ENCODE peak calls at places on chromosomes 4 and X, in nine cellular contexts. G, J, K, M, F, Z, A, N and T are unnamed samples.

GRCh38 chr4:123616970-123617392 is 220.4 kb downstream of the SPRY1 start:
- DNase-seq in G (peak), J (peak), K (no peak), M (peak), F (no peak), Z (peak), A (no peak), N (peak), T (no peak)

GRCh38 chrX:107227780-107228485 is 21.5 kb downstream of the DNAAF6 start:
- DNase-seq in G (no peak), J (no peak), K (no peak), M (no peak), F (no peak), Z (no peak), A (no peak), N (no peak), T (no peak)

GRCh38 chr4:128427832-128428366 is 140.3 kb upstream of the PGRMC2 start:
- DNase-seq in G (peak), J (peak), K (peak), M (no peak), F (peak), Z (no peak), A (peak), N (peak), T (no peak)

GRCh38 chr4:15231265-15232091 is 196.4 kb upstream of the C1QTNF7 start:
- DNase-seq in G (peak), J (peak), K (peak), M (peak), F (peak), Z (peak), A (peak), N (peak), T (no peak)

GRCh38 chr4:52234539-52235174 is 183.6 kb downstream of the SPATA18 start:
- DNase-seq in G (peak), J (peak), K (no peak), M (no peak), F (peak), Z (no peak), A (peak), N (no peak), T (no peak)

GRCh38 chr4:1674682-1675081 is 9.4 kb downstream of the FAM53A start:
- DNase-seq in G (no peak), J (no peak), K (no peak), M (no peak), F (no peak), Z (no peak), A (no peak), N (no peak), T (no peak)

GRCh38 chr4:145567471-145567870 is 51.7 kb upstream of the MMAA start:
- DNase-seq in G (no peak), J (no peak), K (no peak), M (no peak), F (no peak), Z (no peak), A (no peak), N (no peak), T (no peak)

GRCh38 chr4:89551191-89551590 is 243.6 kb upstream of the GPRIN3 start:
- DNase-seq in G (no peak), J (no peak), K (no peak), M (no peak), F (no peak), Z (no peak), A (no peak), N (no peak), T (no peak)

GRCh38 chr4:141890279-141890678 is 253.9 kb downstream of the IL15 start:
- DNase-seq in G (no peak), J (no peak), K (no peak), M (no peak), F (no peak), Z (no peak), A (no peak), N (no peak), T (no peak)

GRCh38 chrX:154325541-154325940 is 29.9 kb downstream of the TKTL1 start:
- DNase-seq in G (no peak), J (no peak), K (no peak), M (no peak), F (no peak), Z (no peak), A (no peak), N (no peak), T (no peak)

GRCh38 chrX:25005382-25006185 is 10.2 kb downstream of the ARX start:
- DNase-seq in G (no peak), J (no peak), K (no peak), M (no peak), F (no peak), Z (no peak), A (no peak), N (no peak), T (no peak)

GRCh38 chrX:13754765-13755164 is 20.2 kb downstream of the OFD1 start:
- DNase-seq in G (no peak), J (no peak), K (no peak), M (no peak), F (no peak), Z (no peak), A (no peak), N (no peak), T (no peak)

GRCh38 chr4:142158980-142159379 is 522.6 kb downstream of the IL15 start:
- DNase-seq in G (no peak), J (no peak), K (no peak), M (no peak), F (no peak), Z (no peak), A (no peak), N (no peak), T (no peak)

GRCh38 chr4:109801895-109802319 is at the start of gene CFI:
- DNase-seq in G (peak), J (peak), K (no peak), M (no peak), F (peak), Z (no peak), A (no peak), N (peak), T (no peak)

GRCh38 chrX:53682885-53683555 is 3.5 kb downstream of the HUWE1 start:
- DNase-seq in G (peak), J (peak), K (peak), M (no peak), F (peak), Z (peak), A (peak), N (no peak), T (no peak)

GRCh38 chrX:41332988-41333743 is 796 bp upstream of the DDX3X start:
- DNase-seq in G (peak), J (peak), K (peak), M (peak), F (peak), Z (peak), A (peak), N (no peak), T (peak)

GRCh38 chr4:163166041-163166579 is 580 bp downstream of the NAF1 start:
- DNase-seq in G (peak), J (peak), K (peak), M (peak), F (peak), Z (no peak), A (peak), N (no peak), T (no peak)

GRCh38 chrX:55006827-55007621 is 6.9 kb downstream of the APEX2 start:
- DNase-seq in G (no peak), J (no peak), K (no peak), M (no peak), F (no peak), Z (no peak), A (no peak), N (no peak), T (no peak)

GRCh38 chrX:17846045-17846444 is 15.1 kb downstream of the RAI2 start:
- DNase-seq in G (no peak), J (no peak), K (no peak), M (no peak), F (no peak), Z (no peak), A (no peak), N (no peak), T (no peak)

GRCh38 chr4:48799157-48799556 is 19.1 kb upstream of the FRYL start:
- DNase-seq in G (peak), J (no peak), K (no peak), M (no peak), F (no peak), Z (no peak), A (no peak), N (no peak), T (no peak)

GRCh38 chr4:5036239-5036638 is 15.0 kb upstream of the STK32B start:
- DNase-seq in G (peak), J (no peak), K (no peak), M (no peak), F (no peak), Z (no peak), A (no peak), N (no peak), T (no peak)

GRCh38 chr4:123786955-123787354 is 390.4 kb downstream of the SPRY1 start:
- DNase-seq in G (peak), J (no peak), K (no peak), M (no peak), F (no peak), Z (no peak), A (no peak), N (no peak), T (no peak)

GRCh38 chrX:3697701-3698279 is 15.7 kb downstream of the PRKX start:
- DNase-seq in G (peak), J (peak), K (peak), M (peak), F (no peak), Z (peak), A (no peak), N (no peak), T (no peak)

GRCh38 chrX:149504226-149504914 is 736 bp downstream of the IDS start:
- DNase-seq in G (peak), J (peak), K (peak), M (no peak), F (no peak), Z (peak), A (peak), N (no peak), T (no peak)

GRCh38 chr4:68476191-68476590 is 28.9 kb downstream of the TMPRSS11E start:
- DNase-seq in G (peak), J (no peak), K (no peak), M (no peak), F (no peak), Z (no peak), A (no peak), N (no peak), T (no peak)

GRCh38 chr4:117588771-117589170 is 445.5 kb upstream of the NDST3 start:
- DNase-seq in G (no peak), J (no peak), K (no peak), M (no peak), F (no peak), Z (no peak), A (no peak), N (no peak), T (no peak)

GRCh38 chr4:123990310-123990709 is 593.7 kb downstream of the SPRY1 start:
- DNase-seq in G (no peak), J (no peak), K (no peak), M (no peak), F (no peak), Z (no peak), A (no peak), N (no peak), T (no peak)